ENCODE peak calls at places on chromosomes 5 and 9, in six cellular contexts. One of them, this sample, is unnamed.

GRCh38 chr5:135498662-135498995 is 37.1 kb downstream of the NEUROG1 start:
- DNase-seq in cardiac fibroblast: no peak
- DNase-seq in CD8-positive, alpha-beta T cell: no peak
- DNase-seq in adrenal gland: no peak
- DNase-seq in fibroblast of pulmonary artery: no peak
- DNase-seq in psoas muscle: no peak
- DNase-seq in this sample: no peak

GRCh38 chr9:98708933-98709911 is at the start of gene GABBR2:
- DNase-seq in CD8-positive, alpha-beta T cell: no peak
- DNase-seq in fibroblast of pulmonary artery: no peak
- DNase-seq in psoas muscle: no peak
- DNase-seq in adrenal gland: no peak
- DNase-seq in cardiac fibroblast: peak
- DNase-seq in this sample: no peak

GRCh38 chr9:130118841-130119520 is 53.2 kb upstream of the NCS1 start:
- DNase-seq in adrenal gland: no peak
- DNase-seq in psoas muscle: no peak
- DNase-seq in CD8-positive, alpha-beta T cell: no peak
- DNase-seq in cardiac fibroblast: peak
- DNase-seq in fibroblast of pulmonary artery: no peak
- DNase-seq in this sample: no peak

GRCh38 chr5:98314262-98314661 is 459.2 kb upstream of the RGMB start:
- DNase-seq in CD8-positive, alpha-beta T cell: no peak
- DNase-seq in cardiac fibroblast: peak
- DNase-seq in fibroblast of pulmonary artery: peak
- DNase-seq in adrenal gland: no peak
- DNase-seq in psoas muscle: no peak
- DNase-seq in this sample: no peak

GRCh38 chr5:132777209-132778069 is at the start of gene SEPTIN8:
- DNase-seq in CD8-positive, alpha-beta T cell: peak
- DNase-seq in cardiac fibroblast: peak
- DNase-seq in psoas muscle: peak
- DNase-seq in adrenal gland: peak
- DNase-seq in fibroblast of pulmonary artery: peak
- DNase-seq in this sample: peak

GRCh38 chr5:111254613-111255012 is 30.4 kb downstream of the CAMK4 start:
- DNase-seq in cardiac fibroblast: peak
- DNase-seq in adrenal gland: no peak
- DNase-seq in CD8-positive, alpha-beta T cell: peak
- DNase-seq in psoas muscle: no peak
- DNase-seq in fibroblast of pulmonary artery: peak
- DNase-seq in this sample: peak

GRCh38 chr5:80959768-80960442 is at the start of gene RASGRF2:
- DNase-seq in psoas muscle: peak
- DNase-seq in cardiac fibroblast: peak
- DNase-seq in fibroblast of pulmonary artery: peak
- DNase-seq in CD8-positive, alpha-beta T cell: peak
- DNase-seq in adrenal gland: peak
- DNase-seq in this sample: peak

GRCh38 chr9:22030101-22030598 is 21.0 kb upstream of the CDKN2B start:
- DNase-seq in psoas muscle: no peak
- DNase-seq in CD8-positive, alpha-beta T cell: no peak
- DNase-seq in adrenal gland: no peak
- DNase-seq in fibroblast of pulmonary artery: peak
- DNase-seq in cardiac fibroblast: peak
- DNase-seq in this sample: no peak

GRCh38 chr9:114098021-114098659 is 952 bp downstream of the KIF12 start:
- DNase-seq in CD8-positive, alpha-beta T cell: no peak
- DNase-seq in cardiac fibroblast: no peak
- DNase-seq in psoas muscle: no peak
- DNase-seq in fibroblast of pulmonary artery: no peak
- DNase-seq in adrenal gland: no peak
- DNase-seq in this sample: peak

GRCh38 chr5:133203317-133204305 is 151.8 kb downstream of the HSPA4 start:
- DNase-seq in cardiac fibroblast: no peak
- DNase-seq in adrenal gland: no peak
- DNase-seq in psoas muscle: no peak
- DNase-seq in CD8-positive, alpha-beta T cell: no peak
- DNase-seq in fibroblast of pulmonary artery: no peak
- DNase-seq in this sample: no peak

GRCh38 chr5:14901462-14902051 is 30.0 kb upstream of the ANKH start:
- DNase-seq in adrenal gland: peak
- DNase-seq in psoas muscle: no peak
- DNase-seq in cardiac fibroblast: peak
- DNase-seq in CD8-positive, alpha-beta T cell: no peak
- DNase-seq in fibroblast of pulmonary artery: peak
- DNase-seq in this sample: no peak

GRCh38 chr5:134553816-134554215 is 28.3 kb downstream of the JADE2 start:
- DNase-seq in fibroblast of pulmonary artery: no peak
- DNase-seq in adrenal gland: peak
- DNase-seq in psoas muscle: no peak
- DNase-seq in CD8-positive, alpha-beta T cell: no peak
- DNase-seq in cardiac fibroblast: no peak
- DNase-seq in this sample: no peak

GRCh38 chr5:175868348-175868723 is 3.0 kb upstream of the CPLX2 start:
- DNase-seq in CD8-positive, alpha-beta T cell: no peak
- DNase-seq in cardiac fibroblast: no peak
- DNase-seq in adrenal gland: no peak
- DNase-seq in fibroblast of pulmonary artery: no peak
- DNase-seq in psoas muscle: no peak
- DNase-seq in this sample: no peak

GRCh38 chr5:175866377-175866907 is 4.9 kb upstream of the CPLX2 start:
- DNase-seq in CD8-positive, alpha-beta T cell: no peak
- DNase-seq in psoas muscle: no peak
- DNase-seq in cardiac fibroblast: no peak
- DNase-seq in fibroblast of pulmonary artery: no peak
- DNase-seq in adrenal gland: no peak
- DNase-seq in this sample: no peak

GRCh38 chr5:175868996-175869638 is 2.3 kb upstream of the CPLX2 start:
- DNase-seq in CD8-positive, alpha-beta T cell: no peak
- DNase-seq in psoas muscle: no peak
- DNase-seq in fibroblast of pulmonary artery: no peak
- DNase-seq in cardiac fibroblast: no peak
- DNase-seq in adrenal gland: no peak
- DNase-seq in this sample: no peak

GRCh38 chr5:175870820-175871447 is 444 bp upstream of the CPLX2 start:
- DNase-seq in cardiac fibroblast: no peak
- DNase-seq in fibroblast of pulmonary artery: no peak
- DNase-seq in adrenal gland: no peak
- DNase-seq in CD8-positive, alpha-beta T cell: no peak
- DNase-seq in psoas muscle: no peak
- DNase-seq in this sample: no peak

GRCh38 chr5:175867587-175868347 is 3.6 kb upstream of the CPLX2 start:
- DNase-seq in cardiac fibroblast: no peak
- DNase-seq in fibroblast of pulmonary artery: no peak
- DNase-seq in CD8-positive, alpha-beta T cell: no peak
- DNase-seq in psoas muscle: no peak
- DNase-seq in adrenal gland: no peak
- DNase-seq in this sample: no peak
- TF ChIP-seq CTCF in cardiac fibroblast: no peak
- TF ChIP-seq CTCF in fibroblast of pulmonary artery: no peak
- TF ChIP-seq CTCF in CD8-positive, alpha-beta T cell: no peak
- TF ChIP-seq CTCF in psoas muscle: no peak
- TF ChIP-seq CTCF in adrenal gland: no peak
- TF ChIP-seq CTCF in this sample: peak

DNA sequence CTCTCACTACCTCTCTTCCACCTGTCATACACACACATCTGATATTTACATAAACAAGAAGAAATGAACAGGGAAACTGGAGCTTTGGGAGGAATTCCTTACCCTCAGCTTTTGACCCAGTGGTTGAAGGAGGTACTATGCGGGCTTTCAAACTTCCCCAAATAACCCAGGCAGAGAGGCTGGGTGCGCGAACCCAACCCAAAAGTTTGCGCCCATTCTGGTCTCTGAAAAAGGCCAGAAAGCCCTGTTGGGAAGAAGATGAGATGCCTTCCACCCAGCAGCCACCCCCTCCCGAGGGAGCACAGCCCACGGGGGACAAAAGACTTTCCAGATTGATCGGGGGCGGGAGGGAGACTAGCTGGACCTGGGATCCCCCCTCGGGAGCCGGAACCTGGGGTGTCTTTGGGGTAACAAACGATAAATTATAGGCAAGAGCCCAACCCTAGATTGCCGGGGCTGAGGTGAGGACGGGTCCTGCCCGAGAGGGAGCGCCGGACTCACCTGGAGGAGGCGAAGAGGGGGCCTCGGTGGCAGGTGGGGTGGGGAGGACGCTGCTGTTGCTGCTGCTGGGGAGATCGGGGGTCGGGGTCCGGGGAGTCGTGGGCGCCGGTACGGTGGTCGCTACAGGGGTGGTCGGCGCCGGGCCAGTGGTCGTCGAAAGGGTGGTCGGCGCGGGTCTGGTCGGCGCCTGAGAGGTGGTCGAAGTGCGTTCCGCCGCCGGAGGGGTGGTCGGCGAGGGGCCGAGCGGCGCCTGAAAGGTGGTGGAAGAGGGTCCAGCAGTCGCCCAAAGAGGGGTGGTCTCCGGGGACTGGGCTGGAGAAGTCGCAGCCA is 798 bp downstream of the MEGF9 start:
- DNase-seq in fibroblast of pulmonary artery: no peak
- DNase-seq in adrenal gland: no peak
- DNase-seq in CD8-positive, alpha-beta T cell: no peak
- DNase-seq in psoas muscle: peak
- DNase-seq in cardiac fibroblast: no peak
- DNase-seq in this sample: peak
- TF ChIP-seq CTCF in fibroblast of pulmonary artery: peak
- TF ChIP-seq CTCF in adrenal gland: peak
- TF ChIP-seq CTCF in CD8-positive, alpha-beta T cell: no peak
- TF ChIP-seq CTCF in psoas muscle: no peak
- TF ChIP-seq CTCF in cardiac fibroblast: peak
- TF ChIP-seq CTCF in this sample: no peak

DNA sequence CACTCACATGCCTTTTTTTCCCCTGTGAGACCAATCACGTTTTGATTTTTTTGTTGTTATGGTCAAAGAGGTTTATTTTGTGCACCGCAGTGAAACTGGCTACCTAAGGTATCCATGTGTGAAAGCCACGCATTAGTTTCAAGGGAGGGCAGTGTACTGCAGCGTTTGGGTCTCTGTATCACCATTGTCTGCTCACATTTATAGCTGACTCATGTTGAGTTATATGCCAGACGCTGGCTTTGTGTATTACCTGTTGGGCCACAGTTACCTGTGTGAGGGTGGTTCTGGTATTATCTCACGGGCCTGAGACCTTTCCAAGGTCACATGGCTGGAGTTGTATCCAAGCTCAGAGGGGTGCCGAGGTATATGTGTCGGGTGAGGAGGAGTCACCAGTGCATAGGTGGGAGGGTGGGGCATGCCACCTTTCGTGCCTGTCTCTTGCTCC is 75.8 kb downstream of the ARHGAP26 start:
- DNase-seq in fibroblast of pulmonary artery: no peak
- DNase-seq in CD8-positive, alpha-beta T cell: no peak
- DNase-seq in adrenal gland: no peak
- DNase-seq in cardiac fibroblast: no peak
- DNase-seq in psoas muscle: no peak
- DNase-seq in this sample: no peak
- TF ChIP-seq CTCF in fibroblast of pulmonary artery: no peak
- TF ChIP-seq CTCF in CD8-positive, alpha-beta T cell: no peak
- TF ChIP-seq CTCF in adrenal gland: no peak
- TF ChIP-seq CTCF in cardiac fibroblast: no peak
- TF ChIP-seq CTCF in psoas muscle: no peak
- TF ChIP-seq CTCF in this sample: no peak

DNA sequence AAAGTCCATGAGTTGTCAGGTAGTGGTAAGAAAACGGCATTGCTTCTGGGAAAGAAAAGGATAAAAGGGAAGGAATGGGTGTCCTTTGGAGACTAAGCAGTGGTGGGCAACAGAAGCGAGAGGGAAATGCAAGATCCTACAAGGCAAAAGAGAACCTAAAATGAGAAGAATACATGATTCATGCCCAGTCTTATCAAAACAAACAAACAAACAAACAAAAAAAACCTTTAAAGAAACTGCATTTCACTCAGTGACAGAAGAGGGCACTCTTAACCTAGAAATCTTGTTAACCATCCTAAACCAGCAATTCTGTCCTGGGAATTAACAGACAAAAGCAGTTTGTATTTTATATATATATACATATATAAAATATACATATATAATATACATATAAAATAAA is 88.5 kb downstream of the SUSD1 start:
- DNase-seq in fibroblast of pulmonary artery: peak
- DNase-seq in psoas muscle: no peak
- DNase-seq in CD8-positive, alpha-beta T cell: no peak
- DNase-seq in cardiac fibroblast: peak
- DNase-seq in adrenal gland: no peak
- DNase-seq in this sample: no peak
- TF ChIP-seq CTCF in fibroblast of pulmonary artery: peak
- TF ChIP-seq CTCF in psoas muscle: peak
- TF ChIP-seq CTCF in CD8-positive, alpha-beta T cell: peak
- TF ChIP-seq CTCF in cardiac fibroblast: peak
- TF ChIP-seq CTCF in adrenal gland: peak
- TF ChIP-seq CTCF in this sample: peak

DNA sequence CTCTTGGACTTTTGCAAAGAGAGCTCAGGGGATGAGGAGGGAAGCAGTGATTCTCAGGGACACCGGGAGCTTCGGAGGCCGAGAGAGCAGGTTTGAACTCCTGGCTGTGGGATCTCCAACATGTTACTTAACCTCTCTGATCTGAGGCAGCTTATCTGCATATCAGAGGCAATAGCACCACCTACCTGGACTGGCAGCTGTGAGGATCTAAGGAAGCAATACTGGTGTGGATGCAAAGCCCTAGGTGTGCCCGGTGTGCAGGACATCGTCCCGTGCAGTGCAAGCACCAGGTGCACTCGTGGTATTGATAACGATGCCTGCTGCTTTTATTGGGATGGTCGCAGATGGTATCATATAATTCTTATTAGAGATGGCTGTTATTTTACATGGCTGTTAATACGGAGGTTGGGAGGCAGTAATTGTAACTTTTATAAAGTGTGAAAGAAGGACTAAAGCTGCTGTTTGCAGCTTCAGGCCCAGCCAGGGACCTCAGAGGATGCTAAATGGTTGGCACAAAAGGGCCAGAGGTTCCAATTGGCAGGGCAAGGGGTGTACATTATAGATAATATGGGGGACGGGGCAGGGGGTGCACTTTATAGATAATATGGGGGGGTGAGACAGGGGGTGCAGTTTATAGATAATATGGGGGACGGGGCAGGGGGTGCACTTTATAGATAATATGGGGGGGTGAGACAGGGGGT is 14.9 kb downstream of the COL5A1 start:
- DNase-seq in CD8-positive, alpha-beta T cell: no peak
- DNase-seq in psoas muscle: peak
- DNase-seq in fibroblast of pulmonary artery: no peak
- DNase-seq in cardiac fibroblast: no peak
- DNase-seq in adrenal gland: no peak
- DNase-seq in this sample: no peak
- TF ChIP-seq CTCF in CD8-positive, alpha-beta T cell: no peak
- TF ChIP-seq CTCF in psoas muscle: no peak
- TF ChIP-seq CTCF in fibroblast of pulmonary artery: no peak
- TF ChIP-seq CTCF in cardiac fibroblast: no peak
- TF ChIP-seq CTCF in adrenal gland: no peak
- TF ChIP-seq CTCF in this sample: no peak